ENCODE peak calls at places on chromosomes 5 and 9, in four cellular contexts. H, F, D and T are unnamed samples.

GRCh38 chr5:158602981-158603380 is 496.7 kb downstream of the EBF1 start:
- DNase-seq in H (no peak), F (no peak), D (no peak), T (no peak)

GRCh38 chr5:134642931-134643530 is 5.6 kb upstream of the SEC24A start:
- DNase-seq in H (no peak), F (no peak), D (no peak), T (no peak)

GRCh38 chr9:27566118-27566517 is 7.2 kb downstream of the C9orf72 start:
- DNase-seq in H (no peak), F (no peak), D (no peak), T (no peak)

GRCh38 chr9:3646226-3646625 is 120.4 kb upstream of the RFX3 start:
- DNase-seq in H (no peak), F (no peak), D (no peak), T (no peak)

GRCh38 chr5:158565017-158565789 is 534.5 kb downstream of the EBF1 start:
- DNase-seq in H (no peak), F (no peak), D (no peak), T (no peak)

GRCh38 chr9:137613259-137613658 is 5.5 kb upstream of the EHMT1 start:
- DNase-seq in H (no peak), F (no peak), D (no peak), T (no peak)

GRCh38 chr5:139210585-139210984 is 12.4 kb upstream of the SIL1 start:
- DNase-seq in H (no peak), F (no peak), D (no peak), T (no peak)

GRCh38 chr9:112867275-112867991 is 23.2 kb downstream of the SLC46A2 start:
- DNase-seq in H (no peak), F (no peak), D (peak), T (no peak)

GRCh38 chr5:63401434-63402046 is 560.7 kb downstream of the HTR1A start:
- DNase-seq in H (no peak), F (peak), D (peak), T (no peak)

GRCh38 chr5:68088302-68088701 is 127.3 kb upstream of the PIK3R1 start:
- DNase-seq in H (no peak), F (no peak), D (no peak), T (no peak)

GRCh38 chr5:65034029-65034781 is 265.5 kb downstream of the CWC27 start:
- DNase-seq in H (no peak), F (no peak), D (no peak), T (peak)

GRCh38 chr9:137255448-137256114 is 454 bp downstream of the NELFB start:
- DNase-seq in H (peak), F (peak), D (peak), T (no peak)

GRCh38 chr9:120941046-120941770 is 14.6 kb upstream of the TRAF1 start:
- DNase-seq in H (no peak), F (no peak), D (peak), T (no peak)

GRCh38 chr5:163529698-163530097 is 24.3 kb downstream of the MAT2B start:
- DNase-seq in H (no peak), F (peak), D (no peak), T (no peak)

GRCh38 chr5:95708876-95709275 is 22.3 kb upstream of the RHOBTB3 start:
- DNase-seq in H (no peak), F (no peak), D (no peak), T (no peak)

GRCh38 chr5:31225118-31225517 is 31.6 kb downstream of the CDH6 start:
- DNase-seq in H (no peak), F (no peak), D (no peak), T (no peak)

GRCh38 chr5:132497488-132497997 is 7.0 kb upstream of the IRF1 start:
- DNase-seq in H (peak), F (no peak), D (peak), T (peak)

GRCh38 chr9:70954126-70954525 is 167.3 kb downstream of the TRPM3 start:
- DNase-seq in H (no peak), F (no peak), D (peak), T (no peak)

GRCh38 chr5:138241688-138242547 is 28.8 kb upstream of the CDC23 start:
- DNase-seq in H (no peak), F (peak), D (no peak), T (no peak)

GRCh38 chr9:137639303-137640051 is 20.7 kb downstream of the EHMT1 start:
- DNase-seq in H (no peak), F (no peak), D (no peak), T (no peak)

GRCh38 chr5:77724934-77725333 is 51.2 kb downstream of the TBCA start:
- DNase-seq in H (no peak), F (no peak), D (no peak), T (no peak)

GRCh38 chr5:6781711-6782110 is 68.5 kb downstream of the TENT4A start:
- DNase-seq in H (no peak), F (no peak), D (no peak), T (no peak)

GRCh38 chr9:85114799-85115198 is 445.3 kb downstream of the NTRK2 start:
- DNase-seq in H (no peak), F (no peak), D (peak), T (no peak)

GRCh38 chr9:95181226-95181818 is 136.2 kb downstream of the FANCC start:
- DNase-seq in H (no peak), F (no peak), D (no peak), T (no peak)

GRCh38 chr5:113340537-113340936 is 94.3 kb downstream of the TSSK1B start:
- DNase-seq in H (no peak), F (no peak), D (no peak), T (no peak)

GRCh38 chr5:142303576-142303975 is 21.2 kb downstream of the SPRY4 start:
- DNase-seq in H (no peak), F (no peak), D (no peak), T (no peak)
- H3K27ac ChIP-seq in H (no peak), F (no peak), D (no peak), T (no peak)

GRCh38 chr9:93205896-93206575 is 22.1 kb downstream of the WNK2 start:
- DNase-seq in H (no peak), F (no peak), D (no peak), T (no peak)
- H3K27ac ChIP-seq in H (no peak), F (no peak), D (no peak), T (no peak)

GRCh38 chr9:8627944-8628679 is 828.5 kb upstream of the DMAC1 start:
- DNase-seq in H (no peak), F (no peak), D (peak), T (no peak)
- H3K27ac ChIP-seq in H (no peak), F (no peak), D (no peak), T (no peak)

GRCh38 chr9:127742435-127743088 is 7.5 kb upstream of the TOR2A start:
- DNase-seq in H (no peak), F (peak), D (peak), T (no peak)

GRCh38 chr9:127741831-127742434 is 6.8 kb upstream of the TOR2A start:
- DNase-seq in H (no peak), F (peak), D (no peak), T (no peak)

GRCh38 chr9:127735530-127736176 is 559 bp upstream of the TOR2A start:
- DNase-seq in H (no peak), F (no peak), D (no peak), T (no peak)

GRCh38 chr9:127738666-127739065 is 3.6 kb upstream of the TOR2A start:
- DNase-seq in H (no peak), F (no peak), D (no peak), T (no peak)

GRCh38 chr9:127739614-127740322 is 4.7 kb upstream of the TOR2A start:
- DNase-seq in H (no peak), F (peak), D (no peak), T (no peak)
- H3K27ac ChIP-seq in H (no peak), F (no peak), D (peak), T (peak)

GRCh38 chr5:14269395-14269794 is 126.3 kb downstream of the TRIO start:
- DNase-seq in H (no peak), F (no peak), D (no peak), T (no peak)

GRCh38 chr5:14272548-14273205 is 129.5 kb downstream of the TRIO start:
- DNase-seq in H (no peak), F (no peak), D (no peak), T (no peak)

GRCh38 chr5:14268738-14269137 is 125.6 kb downstream of the TRIO start:
- DNase-seq in H (no peak), F (no peak), D (no peak), T (no peak)

GRCh38 chr5:14268236-14268701 is 125.1 kb downstream of the TRIO start:
- DNase-seq in H (no peak), F (no peak), D (peak), T (no peak)

DNA sequence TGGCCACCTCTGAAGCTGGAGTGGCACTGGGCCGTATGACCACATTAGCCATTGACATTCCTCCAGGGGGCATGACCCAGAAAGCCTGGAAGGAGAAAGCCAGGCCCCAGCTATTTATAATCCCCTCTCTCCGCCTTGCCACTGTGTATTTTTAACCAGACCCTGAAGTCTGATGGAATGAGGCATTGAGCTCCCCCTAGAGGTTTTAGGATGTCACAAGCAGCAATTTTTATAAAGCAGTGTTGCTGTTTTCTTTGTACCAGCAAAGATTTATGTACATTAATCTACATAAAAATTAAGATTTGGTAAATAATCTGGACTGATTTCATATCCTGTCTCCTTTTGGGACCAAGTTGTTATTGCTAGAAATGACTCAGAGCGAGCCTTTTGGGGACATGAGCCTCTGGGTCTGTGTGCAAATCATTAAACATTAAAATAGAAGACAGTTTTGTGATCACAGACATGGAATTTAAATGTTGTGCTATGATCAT is 127.1 kb downstream of the TRIO start:
- DNase-seq in H (no peak), F (peak), D (peak), T (no peak)
- H3K27ac ChIP-seq in H (no peak), F (no peak), D (peak), T (no peak)

DNA sequence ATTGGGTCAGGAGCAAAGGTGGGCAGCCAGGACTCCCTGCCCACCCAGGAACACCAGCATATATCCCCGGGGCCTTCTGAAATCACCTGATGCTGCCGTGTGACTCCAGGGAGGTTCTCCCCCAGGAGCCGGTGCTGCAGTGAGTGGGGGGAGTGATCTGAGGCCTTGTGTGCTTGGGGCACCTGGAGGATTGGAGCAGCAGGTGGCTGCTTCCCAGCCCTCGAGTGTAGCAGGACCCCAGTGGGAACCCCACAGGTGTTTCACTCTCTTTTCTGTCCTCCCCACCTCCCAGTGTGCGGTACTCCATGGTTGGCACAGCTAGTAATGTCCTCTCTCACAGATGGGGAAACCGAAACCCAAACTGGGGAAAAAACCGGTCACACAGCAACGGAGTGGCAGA is 20.4 kb downstream of the NCS1 start:
- DNase-seq in H (peak), F (no peak), D (no peak), T (no peak)
- H3K27ac ChIP-seq in H (no peak), F (no peak), D (peak), T (no peak)

GRCh38 chr9:37340961-37341360 is 81.5 kb upstream of the GRHPR start:
- DNase-seq in H (no peak), F (no peak), D (no peak), T (no peak)

GRCh38 chr9:37337301-37337905 is 85.1 kb upstream of the GRHPR start:
- DNase-seq in H (no peak), F (no peak), D (no peak), T (no peak)

GRCh38 chr9:37336150-37336549 is 86.3 kb upstream of the GRHPR start:
- DNase-seq in H (no peak), F (no peak), D (no peak), T (no peak)

GRCh38 chr9:37339945-37340344 is 82.6 kb upstream of the GRHPR start:
- DNase-seq in H (no peak), F (no peak), D (no peak), T (no peak)

DNA sequence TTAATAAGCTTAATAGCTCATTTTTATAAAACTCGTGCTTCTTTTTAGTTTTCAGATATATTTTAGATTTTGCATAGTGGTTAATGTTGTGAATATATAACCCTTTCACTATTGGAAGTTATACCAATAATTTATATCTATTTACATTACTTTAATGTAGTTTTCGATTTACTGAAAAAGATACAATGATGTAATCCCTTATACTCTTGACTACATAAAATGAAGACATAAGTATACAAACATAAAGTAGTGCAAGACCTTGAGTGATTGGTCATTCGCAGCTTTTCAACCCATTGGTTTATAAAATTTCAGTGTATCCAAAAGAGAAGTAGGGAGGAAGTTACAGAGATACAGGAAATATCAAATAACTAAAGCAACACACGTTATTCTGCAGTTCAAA is 84.3 kb upstream of the GRHPR start:
- DNase-seq in H (no peak), F (no peak), D (no peak), T (no peak)
- H3K27ac ChIP-seq in H (no peak), F (no peak), D (no peak), T (no peak)

GRCh38 chr5:36217591-36217990 is 24.1 kb downstream of the NADK2 start:
- DNase-seq in H (no peak), F (no peak), D (no peak), T (no peak)

GRCh38 chr5:36215910-36216309 is 25.8 kb downstream of the NADK2 start:
- DNase-seq in H (no peak), F (no peak), D (no peak), T (no peak)

GRCh38 chr5:36217992-36218391 is 23.7 kb downstream of the NADK2 start:
- DNase-seq in H (no peak), F (no peak), D (no peak), T (no peak)

GRCh38 chr5:36209664-36210063 is 32.1 kb downstream of the NADK2 start:
- DNase-seq in H (no peak), F (no peak), D (no peak), T (no peak)

GRCh38 chr5:36214434-36214833 is 27.3 kb downstream of the NADK2 start:
- DNase-seq in H (no peak), F (no peak), D (no peak), T (no peak)
- H3K27ac ChIP-seq in H (no peak), F (no peak), D (no peak), T (no peak)

DNA sequence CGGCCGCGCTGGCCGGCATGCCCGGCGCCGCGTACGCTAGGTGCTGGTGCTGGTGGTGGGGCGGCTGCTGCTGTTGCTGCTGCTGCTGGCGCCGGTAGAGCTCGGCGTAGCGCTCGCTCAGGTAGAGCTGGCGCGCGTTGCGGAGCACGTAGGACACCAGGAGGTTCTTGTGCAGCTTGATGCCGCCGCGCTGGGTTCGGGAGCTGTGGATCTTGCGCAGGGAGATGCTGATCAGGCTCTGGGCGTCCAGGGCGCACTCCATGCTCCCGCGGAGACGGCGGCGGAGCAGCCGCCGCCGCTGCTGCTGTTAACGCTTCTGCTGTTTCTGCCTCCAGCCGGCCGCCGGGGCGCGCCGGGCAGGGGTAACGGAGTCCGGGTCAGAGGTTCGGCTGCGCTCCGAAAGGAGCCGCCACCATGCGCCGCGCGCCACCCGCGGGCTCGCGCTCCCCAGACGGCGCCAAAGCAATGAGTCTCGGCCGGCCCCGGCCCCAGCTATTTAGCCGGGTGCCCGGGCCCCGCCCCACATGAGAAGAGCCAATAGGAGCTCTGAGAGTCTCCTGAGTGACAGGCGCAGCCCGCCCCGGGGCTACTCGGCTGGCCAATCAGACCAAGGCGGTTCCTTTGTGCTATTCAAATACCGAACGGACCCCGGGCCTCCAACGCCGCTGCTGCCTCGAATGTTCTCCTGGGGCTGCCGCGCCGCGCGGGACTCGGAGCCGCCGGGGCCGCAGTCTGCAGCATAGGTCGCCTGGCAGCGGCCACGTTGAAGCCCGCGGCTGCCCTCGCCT is at the start of gene IER5L:
- DNase-seq in H (peak), F (peak), D (peak), T (peak)
- H3K27ac ChIP-seq in H (peak), F (peak), D (peak), T (peak)

DNA sequence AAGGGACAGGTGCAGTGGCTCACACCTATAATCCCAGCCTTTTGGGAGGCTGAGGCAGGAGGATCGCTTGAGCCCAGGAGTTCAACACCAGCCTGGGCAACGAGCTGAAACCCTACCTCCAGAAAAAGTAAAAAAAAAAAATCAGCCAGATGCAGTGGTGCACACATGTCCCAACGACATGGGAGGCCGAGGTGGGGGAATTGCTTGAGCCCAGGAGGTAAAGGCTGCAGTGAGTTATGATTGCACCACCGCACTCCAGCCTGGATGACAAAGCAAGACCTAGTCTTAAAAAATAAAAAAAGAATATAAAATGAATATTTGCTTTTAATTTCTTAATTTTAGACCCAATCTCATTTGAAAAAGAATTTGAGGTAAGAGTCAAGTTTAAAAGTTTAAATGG is 143.5 kb downstream of the LPAR1 start:
- DNase-seq in H (no peak), F (no peak), D (no peak), T (no peak)
- H3K27ac ChIP-seq in H (no peak), F (no peak), D (no peak), T (peak)